ENCODE peak calls at places on chromosomes 16 and 17, in four cellular contexts. I is CD4-positive, alpha-beta T cell; K is A549; R is astrocyte of the spinal cord. V is an unnamed sample.

GRCh38 chr17:19670906-19671305 is 22.4 kb downstream of the ALDH3A2 start:
- DNase-seq in I (no peak), K (no peak), R (no peak), V (no peak)

GRCh38 chr17:17801800-17802481 is 34.8 kb downstream of the SREBF1 start:
- DNase-seq in I (no peak), K (no peak), R (no peak), V (no peak)

GRCh38 chr17:61411114-61411943 is 11.7 kb downstream of the TBX2 start:
- DNase-seq in I (no peak), K (peak), R (peak), V (no peak)

GRCh38 chr17:62627219-62627903 is at the start of gene MRC2:
- DNase-seq in I (no peak), K (peak), R (peak), V (no peak)

GRCh38 chr17:58575511-58575910 is 61.1 kb upstream of the MTMR4 start:
- DNase-seq in I (no peak), K (peak), R (peak), V (no peak)

GRCh38 chr17:42674755-42675347 is 1.9 kb downstream of the PLEKHH3 start:
- DNase-seq in I (no peak), K (no peak), R (no peak), V (no peak)

GRCh38 chr17:44733753-44734152 is 25.0 kb upstream of the ADAM11 start:
- DNase-seq in I (no peak), K (peak), R (peak), V (no peak)

GRCh38 chr17:29111816-29112499 is 68.2 kb downstream of the MYO18A start:
- DNase-seq in I (peak), K (peak), R (peak), V (peak)

GRCh38 chr16:49127103-49127502 is 154.5 kb downstream of the CBLN1 start:
- DNase-seq in I (no peak), K (no peak), R (no peak), V (no peak)

GRCh38 chr17:18254888-18255649 is 3.5 kb downstream of the FLII start:
- DNase-seq in I (no peak), K (no peak), R (no peak), V (no peak)

GRCh38 chr17:5123343-5124124 is 7.7 kb downstream of the USP6 start:
- DNase-seq in I (no peak), K (no peak), R (no peak), V (peak)

GRCh38 chr17:30165960-30166359 is 49.3 kb downstream of the NSRP1 start:
- DNase-seq in I (no peak), K (no peak), R (no peak), V (no peak)

GRCh38 chr17:2002767-2003329 is 22.3 kb downstream of the RTN4RL1 start:
- DNase-seq in I (no peak), K (no peak), R (no peak), V (no peak)

GRCh38 chr16:84500531-84500930 is 3.9 kb downstream of the MEAK7 start:
- DNase-seq in I (no peak), K (no peak), R (no peak), V (no peak)

GRCh38 chr16:2514333-2515179 is 804 bp downstream of the ATP6V0C start:
- DNase-seq in I (no peak), K (no peak), R (no peak), V (no peak)

GRCh38 chr16:88309905-88310259 is 72.9 kb upstream of the ZNF469 start:
- DNase-seq in I (no peak), K (no peak), R (no peak), V (no peak)
- TF ChIP-seq CTCF in I (no peak), K (no peak), R (peak), V (no peak)

GRCh38 chr16:11316331-11317015 is 28.8 kb upstream of the RMI2 start:
- DNase-seq in I (no peak), K (no peak), R (peak), V (no peak)
- TF ChIP-seq CTCF in I (no peak), K (no peak), R (no peak), V (no peak)

GRCh38 chr16:4271176-4272113 is 1.4 kb downstream of the TFAP4 start:
- DNase-seq in I (peak), K (peak), R (peak), V (peak)

GRCh38 chr16:4272114-4272954 is 489 bp downstream of the TFAP4 start:
- DNase-seq in I (peak), K (peak), R (peak), V (no peak)

GRCh38 chr16:4270595-4270994 is 2.2 kb downstream of the TFAP4 start:
- DNase-seq in I (no peak), K (no peak), R (no peak), V (no peak)

GRCh38 chr16:4275861-4276260 is 3.0 kb upstream of the TFAP4 start:
- DNase-seq in I (no peak), K (no peak), R (no peak), V (no peak)

GRCh38 chr16:4273858-4274291 is 1.1 kb upstream of the TFAP4 start:
- DNase-seq in I (peak), K (peak), R (no peak), V (peak)
- TF ChIP-seq CTCF in I (peak), K (peak), R (peak), V (no peak)

DNA sequence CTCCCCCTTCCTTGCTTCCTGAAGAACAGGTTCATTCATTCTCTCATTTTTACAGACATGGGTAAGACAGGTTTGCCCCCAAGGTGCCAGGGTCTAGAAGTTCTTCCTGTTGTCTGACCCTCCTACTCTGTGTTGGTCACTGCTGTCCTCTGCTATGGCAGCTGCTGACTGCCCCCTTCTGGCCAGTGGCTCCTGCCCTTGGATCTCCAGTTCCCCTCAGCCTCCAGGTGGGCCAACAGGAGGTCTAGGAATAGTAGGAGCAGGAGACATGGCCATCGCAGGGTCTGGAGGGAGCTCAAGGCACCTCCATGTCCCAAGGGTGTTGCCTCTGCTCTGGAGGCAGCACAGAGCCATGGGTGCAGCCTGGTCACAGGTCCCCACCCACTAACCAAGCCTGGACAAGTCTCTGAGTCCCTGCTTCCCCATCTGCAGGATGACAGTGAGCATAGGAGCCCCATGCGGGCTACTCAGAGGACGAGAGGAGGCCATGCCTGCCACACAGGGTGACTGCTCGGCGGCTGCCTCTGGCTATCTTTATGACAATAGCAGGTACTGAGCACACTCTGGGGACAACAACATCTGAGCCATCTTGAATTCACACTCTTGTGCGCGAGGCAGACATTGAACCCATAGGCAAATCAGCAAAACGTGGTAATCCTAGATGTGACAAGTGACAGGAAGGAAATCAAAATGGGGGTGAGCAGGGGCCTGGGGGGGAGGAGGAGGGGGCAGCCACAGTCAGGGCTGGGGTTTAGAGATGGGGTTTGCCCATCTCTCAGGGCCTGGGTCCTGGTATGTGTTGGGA is 27.0 kb upstream of the NXPH3 start:
- DNase-seq in I (no peak), K (peak), R (peak), V (no peak)
- TF ChIP-seq CTCF in I (no peak), K (peak), R (peak), V (no peak)

GRCh38 chr16:47204736-47205499 is 61.2 kb upstream of the NETO2 start:
- DNase-seq in I (no peak), K (peak), R (no peak), V (no peak)
- TF ChIP-seq CTCF in I (no peak), K (no peak), R (peak), V (no peak)

DNA sequence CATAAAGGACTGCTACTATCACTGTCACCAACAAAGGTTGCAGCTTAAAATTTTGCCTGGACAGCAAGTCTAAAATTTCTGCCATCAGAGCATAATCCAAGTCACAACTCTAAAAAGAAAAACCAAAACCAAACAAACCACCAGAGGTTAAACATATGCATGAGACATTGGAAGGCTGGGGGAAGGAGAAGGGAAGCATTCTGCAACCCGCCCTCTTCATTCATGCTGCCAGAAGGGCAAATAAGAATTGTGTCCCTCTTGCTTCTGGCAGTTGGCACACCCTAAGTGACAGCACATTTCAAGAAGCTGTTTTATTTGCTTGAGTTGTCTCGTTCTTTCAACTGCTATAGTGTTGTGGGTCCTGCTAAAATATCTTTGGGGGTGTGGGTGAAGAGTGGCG is 99.6 kb downstream of the SKAP1 start:
- DNase-seq in I (no peak), K (peak), R (no peak), V (no peak)
- TF ChIP-seq CTCF in I (no peak), K (no peak), R (no peak), V (no peak)

GRCh38 chr17:22703786-22704441 is 1011.6 kb downstream of the KCNJ18 start:
- DNase-seq in I (no peak), K (peak), R (no peak), V (no peak)
- TF ChIP-seq CTCF in I (no peak), K (peak), R (no peak), V (no peak)

DNA sequence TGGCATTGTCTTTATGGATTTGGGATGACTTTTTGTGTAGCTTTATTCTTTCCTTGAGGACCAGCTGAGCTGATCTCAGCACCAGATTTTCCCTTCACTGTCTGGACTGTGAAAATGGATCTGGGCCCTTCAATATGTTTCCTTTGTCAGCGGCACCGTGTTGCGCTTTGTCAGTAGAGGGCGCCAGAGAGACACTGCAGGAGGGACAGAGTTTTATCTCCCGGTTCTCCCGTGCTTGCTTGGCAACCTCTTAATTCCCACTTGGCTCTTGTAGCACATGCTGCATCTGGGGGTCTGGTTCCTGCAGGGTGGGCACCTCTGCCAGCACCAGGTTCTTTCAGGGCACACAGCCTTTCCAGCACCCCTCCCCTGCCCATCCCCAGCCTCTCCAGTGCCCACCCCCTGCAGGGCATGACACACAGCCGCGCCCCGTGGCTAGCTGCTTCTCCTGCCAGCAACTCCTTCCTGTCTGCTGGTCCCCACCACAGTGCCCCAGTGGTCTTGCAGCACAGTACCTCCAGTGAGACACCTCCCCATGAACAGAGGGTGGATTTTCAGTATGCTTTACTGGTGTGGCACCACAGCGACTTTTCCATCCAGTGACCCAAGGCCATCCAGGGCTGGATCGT is 19.6 kb downstream of the OR1D5 start:
- DNase-seq in I (no peak), K (peak), R (no peak), V (no peak)
- TF ChIP-seq CTCF in I (no peak), K (no peak), R (no peak), V (no peak)

GRCh38 chr16:85607331-85607765 is 5.8 kb upstream of the GSE1 start:
- DNase-seq in I (no peak), K (no peak), R (no peak), V (peak)
- TF ChIP-seq CTCF in I (no peak), K (no peak), R (peak), V (no peak)

DNA sequence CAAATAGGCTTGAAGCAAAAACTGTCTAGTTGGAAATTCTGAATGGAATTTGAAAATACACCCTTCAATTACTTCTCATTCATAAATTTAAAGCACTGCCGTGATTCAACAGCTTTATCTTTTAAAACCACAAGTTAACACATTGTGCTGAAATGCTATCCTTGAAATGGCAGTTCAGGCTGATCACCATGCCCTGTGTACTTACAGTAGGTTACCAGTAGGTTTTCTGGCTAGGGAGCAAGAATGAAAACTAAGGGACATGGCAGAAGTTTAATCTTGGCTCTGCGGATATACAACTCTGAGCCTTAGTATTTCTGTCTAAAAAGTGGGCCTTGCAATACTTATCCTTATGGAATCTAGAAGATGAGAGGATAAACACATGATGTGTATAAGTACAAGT is 28.0 kb downstream of the NXPH3 start:
- DNase-seq in I (no peak), K (no peak), R (no peak), V (no peak)
- TF ChIP-seq CTCF in I (no peak), K (no peak), R (peak), V (no peak)